ENCODE peak calls at places on chromosomes 3 and 15, in eight cellular contexts. G, B, D, H, A, Y, J and V are unnamed samples. For H3K9me3, the result is how much of the 10 kb centered on the place peaks cover.

GRCh38 chr3:129005526-129006303 is 4.6 kb downstream of the EFCC1 start:
- DNase-seq in B (no peak), J (no peak), Y (no peak), D (no peak), H (peak), G (peak), A (no peak), V (no peak)

GRCh38 chr3:6362406-6362805 is 498.5 kb upstream of the GRM7 start:
- DNase-seq in H (no peak), Y (no peak), D (no peak), A (no peak), G (no peak), B (no peak), J (no peak), V (no peak)

GRCh38 chr3:126557761-126558160 is 971 bp downstream of the C3orf22 start:
- DNase-seq in A (no peak), J (no peak), G (no peak), B (no peak), Y (no peak), D (peak), H (no peak), V (peak)

GRCh38 chr3:149767720-149768119 is 15.4 kb upstream of the COMMD2 start:
- DNase-seq in A (no peak), Y (no peak), D (no peak), J (no peak), G (no peak), B (no peak), H (no peak), V (no peak)

GRCh38 chr15:33234019-33234418 is 39.5 kb upstream of the FMN1 start:
- DNase-seq in A (no peak), G (peak), H (no peak), D (no peak), B (no peak), J (no peak), Y (no peak), V (no peak)

GRCh38 chr15:68209272-68209671 is 4.1 kb upstream of the CALML4 start:
- DNase-seq in D (no peak), H (no peak), A (no peak), G (no peak), J (no peak), B (no peak), Y (no peak), V (no peak)

GRCh38 chr3:99248130-99248529 is 346.6 kb upstream of the DCBLD2 start:
- DNase-seq in H (no peak), Y (no peak), G (peak), J (no peak), B (no peak), A (no peak), D (no peak), V (no peak)

GRCh38 chr3:182697345-182697919 is 95.9 kb upstream of the ATP11B start:
- DNase-seq in B (no peak), G (no peak), D (no peak), H (no peak), A (no peak), J (no peak), Y (no peak), V (no peak)

GRCh38 chr15:90851114-90851513 is 17.3 kb upstream of the FURIN start:
- DNase-seq in D (no peak), A (no peak), G (no peak), Y (no peak), H (no peak), J (no peak), B (no peak), V (peak)

GRCh38 chr15:81281925-81282895 is 41.7 kb downstream of the STARD5 start:
- DNase-seq in H (peak), Y (no peak), B (no peak), D (peak), A (no peak), J (no peak), G (no peak), V (no peak)

GRCh38 chr15:61227269-61228024 is 1.7 kb downstream of the RORA start:
- DNase-seq in B (no peak), J (no peak), A (no peak), Y (no peak), H (peak), D (peak), G (peak), V (no peak)

GRCh38 chr3:32106929-32107362 is 526 bp downstream of the GPD1L start:
- DNase-seq in H (peak), A (peak), Y (no peak), J (peak), D (peak), G (peak), B (no peak), V (no peak)

GRCh38 chr15:31435256-31435781 is 108.7 kb downstream of the KLF13 start:
- DNase-seq in A (peak), H (peak), G (peak), B (no peak), J (peak), D (peak), Y (peak), V (peak)

GRCh38 chr3:122268257-122269024 is 56.6 kb upstream of the CSTA start:
- DNase-seq in A (no peak), J (no peak), D (no peak), B (no peak), H (no peak), G (peak), Y (no peak), V (no peak)

GRCh38 chr3:110419571-110419970 is 652.0 kb upstream of the NECTIN3 start:
- DNase-seq in Y (no peak), B (no peak), A (no peak), H (no peak), G (no peak), J (no peak), D (no peak), V (no peak)

GRCh38 chr15:69290346-69291164 is 8.2 kb upstream of the PAQR5 start:
- DNase-seq in D (peak), J (peak), G (no peak), H (no peak), A (no peak), B (no peak), Y (no peak), V (no peak)

GRCh38 chr15:63052961-63053698 is 10.6 kb downstream of the TPM1 start:
- DNase-seq in J (no peak), D (peak), H (peak), A (no peak), B (no peak), Y (no peak), G (peak), V (no peak)

GRCh38 chr15:90231028-90232017 is 2.4 kb downstream of the CIB1 start:
- DNase-seq in J (peak), B (no peak), Y (no peak), A (peak), G (no peak), D (no peak), H (peak), V (peak)

GRCh38 chr3:14124223-14124614 is 451 bp downstream of the CHCHD4 start:
- DNase-seq in G (no peak), Y (no peak), A (peak), J (peak), H (peak), B (no peak), D (peak), V (no peak)

GRCh38 chr15:66932634-66933024 is 132.8 kb upstream of the SMAD3 start:
- DNase-seq in Y (no peak), G (no peak), B (no peak), J (peak), D (no peak), H (no peak), A (no peak), V (no peak)

GRCh38 chr15:66935121-66935520 is 130.3 kb upstream of the SMAD3 start:
- DNase-seq in G (no peak), D (no peak), H (no peak), J (no peak), Y (no peak), A (no peak), B (no peak), V (no peak)

GRCh38 chr15:66936115-66936863 is 129.1 kb upstream of the SMAD3 start:
- DNase-seq in A (no peak), B (no peak), D (peak), H (peak), G (no peak), J (no peak), Y (no peak), V (no peak)

GRCh38 chr15:66935688-66936087 is 129.7 kb upstream of the SMAD3 start:
- DNase-seq in B (no peak), Y (no peak), A (no peak), J (no peak), G (no peak), H (no peak), D (no peak), V (no peak)

GRCh38 chr15:66934315-66934930 is 131.0 kb upstream of the SMAD3 start:
- DNase-seq in J (peak), Y (no peak), D (no peak), B (no peak), A (no peak), G (no peak), H (no peak), V (no peak)
- H3K9me3 ChIP-seq in J (under half), Y (under half), D (under half), B (under half), A (under half), G (under half), H (under half), V (under half)

GRCh38 chr15:101406796-101407195 is 82.7 kb downstream of the PCSK6 start:
- DNase-seq in A (no peak), Y (no peak), H (no peak), B (no peak), G (no peak), D (no peak), J (peak), V (no peak)
- H3K9me3 ChIP-seq in A (under half), Y (under half), H (under half), B (under half), G (under half), D (under half), J (under half), V (under half)

DNA sequence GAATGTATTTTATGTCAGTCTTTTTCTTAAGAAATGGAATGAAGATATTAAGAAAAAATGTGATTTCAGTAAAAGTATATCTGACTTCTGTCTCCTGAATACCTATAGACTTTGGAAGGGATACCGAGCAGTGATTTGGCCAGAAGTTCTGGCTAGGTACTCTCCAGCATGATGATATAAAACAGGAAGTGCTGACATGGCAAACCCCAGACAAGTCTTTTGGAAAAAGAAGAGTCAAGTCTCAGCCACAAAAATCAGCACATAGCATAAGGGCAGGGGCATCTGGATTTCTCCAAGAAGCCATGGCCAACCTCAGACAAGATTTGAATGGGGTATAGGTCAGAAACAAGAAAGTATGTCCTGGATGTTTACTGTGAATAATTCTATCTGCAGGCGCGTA is 643.3 kb upstream of the ARRDC4 start:
- DNase-seq in H (no peak), Y (no peak), A (no peak), B (no peak), G (no peak), D (no peak), J (no peak), V (no peak)
- H3K9me3 ChIP-seq in H (under half), Y (under half), A (under half), B (under half), G (under half), D (under half), J (under half), V (under half)

DNA sequence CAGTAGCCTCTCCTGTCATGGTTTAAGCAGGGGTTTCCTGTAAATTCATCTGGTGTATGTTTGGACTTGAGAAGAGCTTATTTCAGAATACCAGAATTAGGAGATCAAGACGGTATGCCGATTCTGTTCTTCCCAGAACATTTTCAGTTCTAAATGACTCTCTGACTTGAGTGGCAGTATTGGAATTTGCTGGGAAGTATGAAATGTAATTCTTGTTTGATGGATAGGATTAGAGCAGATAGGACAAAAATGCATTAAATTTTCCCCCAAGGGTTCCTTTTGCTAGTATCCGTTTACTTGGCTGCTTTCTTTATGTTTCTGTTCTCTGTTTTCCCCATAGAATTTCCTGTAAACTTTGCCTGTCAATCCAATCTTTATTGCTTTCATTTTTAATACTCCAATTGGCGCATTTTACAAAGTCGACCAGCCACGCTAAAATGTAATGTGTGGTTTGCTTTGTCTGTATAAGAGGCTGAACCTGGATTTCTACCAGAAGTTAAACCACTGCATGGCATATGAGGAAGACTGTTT is 612.2 kb downstream of the RBMS3 start:
- DNase-seq in Y (no peak), H (no peak), B (no peak), J (no peak), A (no peak), G (no peak), D (no peak), V (no peak)
- H3K9me3 ChIP-seq in Y (under half), H (under half), B (under half), J (under half), A (under half), G (under half), D (under half), V (under half)

GRCh38 chr3:185827595-185828344 is 2.9 kb upstream of the IGF2BP2 start:
- DNase-seq in J (no peak), A (no peak), B (no peak), H (no peak), Y (no peak), G (no peak), D (no peak), V (no peak)
- H3K9me3 ChIP-seq in J (under half), A (under half), B (under half), H (under half), Y (under half), G (under half), D (under half), V (under half)

DNA sequence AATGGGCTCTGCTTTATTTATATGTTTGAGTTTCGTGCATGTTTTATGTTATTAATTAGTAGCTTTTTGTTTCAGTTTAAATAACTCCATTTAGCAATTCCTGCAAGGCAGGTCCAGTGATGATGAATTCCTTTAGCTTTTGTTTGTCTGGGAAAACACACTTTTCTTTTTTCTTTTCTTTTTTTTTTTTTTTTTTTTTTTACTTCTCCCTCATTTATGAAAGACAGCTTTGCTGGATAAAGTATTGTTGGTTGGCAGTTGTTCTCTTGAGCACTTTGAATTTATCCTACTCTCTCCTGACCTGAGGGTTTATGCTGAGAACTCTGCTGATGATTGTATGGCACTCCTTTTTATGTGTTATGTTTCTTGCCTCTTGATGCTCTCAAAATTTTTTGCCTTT is 35.7 kb downstream of the TMEM39A start:
- DNase-seq in G (no peak), D (no peak), H (no peak), Y (no peak), B (no peak), A (no peak), J (no peak), V (no peak)
- H3K9me3 ChIP-seq in G (under half), D (under half), H (under half), Y (under half), B (under half), A (half or more), J (under half), V (under half)

DNA sequence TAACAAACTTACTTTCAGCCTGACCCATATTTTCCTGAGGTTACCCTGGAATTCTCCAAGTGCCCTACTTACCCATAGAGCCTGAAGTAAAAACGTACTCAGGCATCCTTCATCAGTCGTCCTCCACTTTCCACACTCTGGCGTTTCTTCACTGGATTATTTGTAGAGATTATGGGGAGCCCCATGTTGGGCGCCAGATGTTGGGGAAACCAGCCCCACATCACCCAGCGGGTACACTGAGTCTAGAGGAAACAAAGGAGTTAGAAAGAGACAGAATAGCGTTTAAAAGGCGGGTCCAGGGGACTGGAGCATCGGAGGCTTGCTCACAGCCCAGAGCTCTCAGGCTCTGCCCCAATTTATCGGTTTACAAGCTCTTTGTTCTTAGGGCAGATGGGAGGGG is 9.7 kb upstream of the SLC28A2 start:
- DNase-seq in H (no peak), Y (no peak), G (peak), J (no peak), D (no peak), B (no peak), A (no peak), V (no peak)
- H3K9me3 ChIP-seq in H (under half), Y (under half), G (under half), J (under half), D (under half), B (under half), A (half or more), V (under half)